ENCODE peak calls at places on chromosomes 6 and 20, in eight cellular contexts. L is mesenteric fat pad; F is Kasumi-1; Y is hepatocyte; S is naive thymus-derived CD4-positive, alpha-beta T cell; A is lung; C is T47D; D is T-helper 9 cell. U is an unnamed sample.

GRCh38 chr20:62832212-62832922 is 15.5 kb downstream of the COL9A3 start:
- DNase-seq in L (no peak), F (peak), Y (peak), S (no peak), A (peak), C (peak), D (no peak), U (no peak)

GRCh38 chr6:170052991-170053821 is 237.7 kb downstream of the DLL1 start:
- DNase-seq in L (peak), F (no peak), Y (no peak), S (no peak), A (no peak), C (no peak), D (no peak), U (no peak)

GRCh38 chr20:4161447-4162251 is 146.3 kb upstream of the RNF24 start:
- DNase-seq in L (no peak), F (no peak), Y (no peak), S (no peak), A (no peak), C (no peak), D (peak), U (no peak)

GRCh38 chr6:29757701-29758293 is 34.6 kb downstream of the HLA-F start:
- DNase-seq in L (no peak), F (no peak), Y (no peak), S (no peak), A (peak), C (no peak), D (no peak), U (no peak)

GRCh38 chr20:16865406-16865805 is 117.2 kb downstream of the OTOR start:
- DNase-seq in L (no peak), F (no peak), Y (no peak), S (no peak), A (no peak), C (no peak), D (no peak), U (no peak)

GRCh38 chr20:35657271-35657670 is 7.4 kb downstream of the CPNE1 start:
- DNase-seq in L (no peak), F (no peak), Y (no peak), S (no peak), A (no peak), C (no peak), D (no peak), U (no peak)

GRCh38 chr20:59829415-59830106 is 103.9 kb downstream of the SYCP2 start:
- DNase-seq in L (peak), F (no peak), Y (no peak), S (no peak), A (no peak), C (no peak), D (no peak), U (no peak)

GRCh38 chr6:43846556-43846955 is 76.5 kb downstream of the VEGFA start:
- DNase-seq in L (no peak), F (no peak), Y (no peak), S (no peak), A (no peak), C (peak), D (no peak), U (no peak)

GRCh38 chr6:85684125-85684808 is 41.6 kb upstream of the SYNCRIP start:
- DNase-seq in L (no peak), F (no peak), Y (no peak), S (no peak), A (no peak), C (no peak), D (no peak), U (no peak)

GRCh38 chr6:108115598-108116058 is 41.1 kb upstream of the OSTM1 start:
- DNase-seq in L (no peak), F (no peak), Y (peak), S (no peak), A (peak), C (peak), D (no peak), U (no peak)

GRCh38 chr20:44233436-44234016 is 13.6 kb upstream of the GDAP1L1 start:
- DNase-seq in L (no peak), F (no peak), Y (no peak), S (no peak), A (no peak), C (no peak), D (no peak), U (no peak)

GRCh38 chr6:26020983-26021349 is 58.4 kb downstream of the TRIM38 start:
- DNase-seq in L (no peak), F (peak), Y (peak), S (peak), A (peak), C (no peak), D (no peak), U (no peak)

U was measured in CD4-positive, CD25-positive, alpha-beta regulatory T cell.